ENCODE peak calls at places on chromosomes 5 and 9, in nine cellular contexts. U is A549, W is tibial nerve, Q is heart left ventricle, R is ovary, P is NB4, H is esophagus squamous epithelium, T is uterus, K is breast epithelium. M is an unnamed sample.

GRCh38 chr5:101424530-101425175 is 521.6 kb upstream of the ST8SIA4 start:
- DNase-seq in H (no peak), R (no peak), W (no peak), Q (no peak), K (no peak), U (no peak), P (no peak), T (no peak), M (no peak)

GRCh38 chr9:136910901-136911245 is 24.6 kb downstream of the TRAF2 start:
- DNase-seq in W (no peak), K (no peak), H (no peak), Q (no peak), R (no peak), P (no peak), T (no peak), U (peak), M (no peak)

GRCh38 chr5:180689071-180689694 is 39.8 kb upstream of the FLT4 start:
- DNase-seq in P (no peak), Q (no peak), W (no peak), U (no peak), T (no peak), K (no peak), R (no peak), H (no peak), M (no peak)

GRCh38 chr5:171272996-171273970 is 35.8 kb upstream of the TLX3 start:
- DNase-seq in R (no peak), T (no peak), Q (no peak), W (no peak), K (no peak), U (no peak), P (peak), H (no peak), M (no peak)

GRCh38 chr9:95197692-95198271 is 119.7 kb downstream of the FANCC start:
- DNase-seq in Q (no peak), W (no peak), T (no peak), U (no peak), K (peak), P (no peak), R (no peak), H (no peak), M (no peak)

GRCh38 chr5:87184544-87184943 is 83.1 kb upstream of the RASA1 start:
- DNase-seq in U (no peak), T (no peak), Q (no peak), H (no peak), W (no peak), R (no peak), P (no peak), K (no peak), M (no peak)

GRCh38 chr9:101796044-101796443 is 57.6 kb upstream of the GRIN3A start:
- DNase-seq in P (no peak), T (no peak), U (no peak), K (no peak), R (no peak), H (no peak), W (no peak), Q (no peak), M (no peak)

GRCh38 chr9:31394040-31394473 is 990.4 kb upstream of the ACO1 start:
- DNase-seq in P (no peak), K (no peak), Q (no peak), W (no peak), U (no peak), T (no peak), R (no peak), H (no peak), M (no peak)

GRCh38 chr5:128121679-128122078 is 38.1 kb downstream of the SLC12A2 start:
- DNase-seq in Q (no peak), H (no peak), U (no peak), K (peak), R (no peak), T (no peak), P (no peak), W (no peak), M (no peak)

GRCh38 chr5:6551287-6551954 is 81.4 kb downstream of the NSUN2 start:
- DNase-seq in K (no peak), P (no peak), H (no peak), W (no peak), T (no peak), U (no peak), Q (no peak), R (no peak), M (peak)

GRCh38 chr5:80871541-80871961 is 88.6 kb upstream of the RASGRF2 start:
- DNase-seq in T (no peak), U (peak), W (no peak), K (no peak), Q (no peak), R (no peak), P (no peak), H (no peak), M (no peak)

GRCh38 chr5:123496892-123497291 is 15.1 kb upstream of the CSNK1G3 start:
- DNase-seq in T (no peak), P (no peak), W (no peak), R (no peak), Q (no peak), K (no peak), U (no peak), H (no peak), M (no peak)

GRCh38 chr5:106843812-106844416 is 826.8 kb downstream of the EFNA5 start:
- DNase-seq in K (no peak), H (no peak), Q (no peak), T (no peak), R (no peak), U (peak), W (no peak), P (peak), M (no peak)

GRCh38 chr9:132075853-132076252 is 3.8 kb downstream of the MED27 start:
- DNase-seq in K (no peak), R (no peak), W (no peak), P (no peak), Q (no peak), U (no peak), H (no peak), T (no peak), M (no peak)

DNA sequence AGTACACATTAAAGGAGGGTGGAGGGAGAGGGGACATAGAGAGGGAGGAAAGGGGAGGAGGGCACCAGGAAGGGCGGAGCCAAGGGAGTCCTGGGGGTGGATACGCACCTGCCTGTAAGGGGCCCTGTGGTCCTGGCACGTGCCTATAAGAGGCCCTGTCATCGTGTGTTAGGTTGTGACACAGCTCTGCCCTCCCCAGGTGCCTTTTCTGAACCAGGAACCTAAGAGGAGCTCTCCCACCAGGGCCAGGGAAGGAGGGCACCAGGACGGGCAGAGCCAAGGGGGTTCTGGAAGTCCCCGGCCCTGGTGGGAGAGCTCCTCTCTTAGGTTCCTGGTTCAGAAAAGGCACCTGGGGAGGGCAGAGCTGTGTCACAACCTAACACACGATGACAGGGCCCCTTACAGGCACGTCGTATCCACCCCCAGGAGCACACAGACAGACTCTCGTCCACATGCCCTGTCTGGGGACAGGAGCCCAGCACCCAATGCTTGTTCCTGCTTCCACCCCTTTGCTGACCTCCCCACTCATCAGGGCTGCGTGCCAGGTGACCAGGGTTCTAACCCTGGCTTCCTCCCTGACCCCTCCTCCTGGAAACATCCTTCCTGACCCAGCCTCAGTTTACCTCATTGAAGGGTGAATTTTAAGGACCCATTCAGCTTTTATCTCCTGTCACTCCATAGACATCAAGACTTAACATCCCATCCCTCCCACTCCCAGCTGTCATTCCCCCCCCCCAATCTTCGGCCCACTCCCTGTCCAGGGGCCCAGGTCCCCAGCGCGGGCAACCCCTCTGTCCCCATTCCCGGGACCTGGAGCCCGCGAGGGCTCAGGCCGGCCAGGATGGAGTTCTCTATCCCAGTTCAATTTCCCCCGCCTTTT is 12.9 kb upstream of the OLFM1 start:
- DNase-seq in T (no peak), W (no peak), P (no peak), R (no peak), H (no peak), Q (peak), K (no peak), U (peak), M (peak)
- H3K4me3 ChIP-seq in T (peak), W (peak), P (no peak), R (peak), H (peak), Q (peak), K (peak), U (peak), M (no peak)

GRCh38 chr9:17609312-17610005 is 30.6 kb downstream of the SH3GL2 start:
- DNase-seq in R (no peak), U (no peak), T (no peak), P (no peak), H (no peak), W (no peak), K (no peak), Q (no peak), M (no peak)
- TF ChIP-seq POLR2A in R (no peak), U (no peak), T (no peak), P (no peak), H (no peak), W (no peak), K (no peak), Q (no peak), M (no peak)

GRCh38 chr5:59090323-59090722 is 507.4 kb downstream of the RAB3C start:
- DNase-seq in U (no peak), R (no peak), P (no peak), K (no peak), T (no peak), H (no peak), W (no peak), Q (no peak), M (no peak)

GRCh38 chr5:59091965-59092364 is 509.1 kb downstream of the RAB3C start:
- DNase-seq in U (no peak), W (no peak), K (no peak), Q (no peak), R (no peak), T (no peak), P (no peak), H (no peak), M (no peak)

GRCh38 chr5:59095480-59095879 is 512.6 kb downstream of the RAB3C start:
- DNase-seq in U (no peak), P (no peak), W (no peak), K (no peak), T (no peak), Q (no peak), H (no peak), R (no peak), M (no peak)

GRCh38 chr5:59093329-59093728 is 510.5 kb downstream of the RAB3C start:
- DNase-seq in H (no peak), W (no peak), T (no peak), P (peak), K (no peak), Q (no peak), R (no peak), U (no peak), M (no peak)

DNA sequence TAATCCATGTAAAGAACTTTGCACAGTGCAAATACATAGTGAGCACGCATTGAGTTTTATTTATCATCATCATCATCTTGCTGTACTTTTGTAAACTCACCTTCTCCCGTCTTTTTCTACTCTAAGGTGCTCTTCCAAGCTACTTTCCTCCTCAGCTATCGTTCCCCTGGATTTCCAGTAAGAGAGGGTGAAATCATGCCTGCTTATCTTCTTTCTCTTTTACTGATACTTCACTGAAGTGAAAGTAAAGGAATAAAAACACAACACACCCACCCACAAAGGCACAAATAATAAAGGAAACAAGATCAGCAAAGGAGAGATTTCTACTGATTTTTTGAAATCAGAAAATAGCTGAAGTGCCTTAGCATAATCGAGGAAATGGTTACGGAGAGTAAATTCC is 509.9 kb downstream of the RAB3C start:
- DNase-seq in W (no peak), Q (no peak), U (no peak), K (no peak), R (no peak), H (no peak), P (no peak), T (no peak), M (no peak)
- H3K4me3 ChIP-seq in W (peak), Q (peak), U (peak), K (peak), R (no peak), H (no peak), P (no peak), T (no peak), M (no peak)

DNA sequence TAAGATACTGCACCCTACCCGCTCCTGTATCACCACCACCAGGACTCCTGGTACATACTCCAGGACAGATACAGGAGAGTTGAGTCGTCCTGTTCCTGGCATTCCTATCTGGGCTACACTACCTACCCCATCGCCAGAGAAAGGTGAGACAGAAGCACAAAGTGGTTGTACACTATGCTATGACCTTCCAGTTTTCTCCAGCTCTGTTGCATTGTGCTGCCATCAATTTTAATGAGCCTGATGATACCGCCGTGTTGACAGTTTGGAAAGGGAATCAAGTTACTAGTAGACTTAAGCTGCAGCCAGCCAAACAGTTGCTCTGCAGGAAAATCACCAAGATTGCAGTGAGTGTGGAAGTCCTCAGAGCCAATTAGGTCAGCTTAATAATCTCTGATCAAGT is 35.2 kb downstream of the ANP32B start:
- DNase-seq in K (no peak), Q (no peak), R (no peak), W (no peak), H (no peak), P (no peak), U (no peak), T (no peak), M (peak)
- TF ChIP-seq POLR2A in K (no peak), Q (no peak), R (no peak), W (no peak), H (no peak), P (no peak), U (no peak), T (no peak), M (no peak)

DNA sequence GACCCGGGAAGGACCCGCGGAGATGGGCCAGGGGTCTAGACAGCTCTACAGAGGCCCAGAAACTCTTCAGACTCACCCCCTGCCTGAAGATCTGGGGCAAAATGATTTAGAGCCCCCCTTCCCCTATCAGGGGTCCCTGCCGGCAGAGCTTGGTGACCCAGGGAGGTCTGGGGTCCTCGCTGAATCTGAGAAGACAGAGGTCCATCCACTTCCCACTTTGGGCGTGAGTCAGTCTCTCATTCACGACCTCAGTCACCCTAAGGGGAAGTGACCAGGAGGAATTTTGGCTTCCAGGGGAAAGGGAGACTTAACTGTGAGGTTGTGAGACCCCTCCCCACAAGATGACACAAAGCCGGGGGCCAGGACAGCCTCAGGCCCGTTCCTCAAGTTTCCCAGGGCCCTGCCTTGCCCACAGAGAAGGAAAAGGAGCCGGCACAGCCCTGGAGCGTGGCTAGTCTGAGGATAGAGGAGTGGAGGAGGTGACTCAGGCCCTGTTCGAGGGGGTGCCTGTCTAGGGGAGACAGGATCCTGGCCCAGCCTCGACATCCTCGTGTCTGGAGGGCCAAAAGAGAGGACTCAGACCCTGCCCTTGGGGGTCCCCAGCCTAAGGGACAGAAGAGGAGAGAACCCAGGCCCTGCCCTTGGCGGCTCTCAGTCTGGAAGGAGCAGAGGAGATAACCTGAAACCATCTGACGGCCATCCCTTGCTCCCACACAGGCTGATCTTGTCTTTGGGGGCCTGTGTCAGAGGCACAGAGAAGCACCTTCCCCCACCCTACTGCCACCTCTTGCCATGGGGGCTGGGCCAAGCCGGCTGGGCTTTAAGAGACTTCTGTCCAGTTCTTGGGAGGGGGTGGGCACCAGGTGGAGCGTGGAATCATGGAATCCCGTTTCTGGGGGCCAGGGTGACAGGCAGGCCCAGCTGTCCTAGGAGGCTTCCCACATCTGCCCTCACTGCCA is 885 bp downstream of the PDLIM4 start:
- DNase-seq in H (no peak), K (peak), U (no peak), P (no peak), T (peak), W (peak), Q (no peak), R (peak), M (no peak)
- H3K4me3 ChIP-seq in H (peak), K (peak), U (no peak), P (no peak), T (peak), W (peak), Q (peak), R (peak), M (peak)

GRCh38 chr5:1494780-1495524 is 28.8 kb downstream of the LPCAT1 start:
- DNase-seq in T (no peak), H (peak), R (no peak), W (no peak), P (peak), U (no peak), K (no peak), Q (no peak), M (peak)
- TF ChIP-seq POLR2A in T (no peak), H (no peak), R (no peak), W (no peak), P (peak), U (no peak), K (no peak), Q (no peak), M (no peak)

GRCh38 chr9:110579763-110580255 is 268 bp upstream of the SVEP1 start:
- DNase-seq in R (no peak), K (no peak), H (no peak), W (peak), Q (no peak), T (peak), U (peak), P (no peak), M (peak)
- H3K4me3 ChIP-seq in R (peak), K (peak), H (peak), W (peak), Q (peak), T (peak), U (peak), P (no peak), M (peak)

GRCh38 chr9:121299467-121300282 is 31.7 kb downstream of the GSN start:
- DNase-seq in R (peak), P (no peak), U (no peak), T (peak), K (peak), W (peak), Q (peak), H (no peak), M (peak)
- TF ChIP-seq POLR2A in R (no peak), P (no peak), U (no peak), T (peak), K (no peak), W (peak), Q (no peak), H (no peak), M (no peak)

DNA sequence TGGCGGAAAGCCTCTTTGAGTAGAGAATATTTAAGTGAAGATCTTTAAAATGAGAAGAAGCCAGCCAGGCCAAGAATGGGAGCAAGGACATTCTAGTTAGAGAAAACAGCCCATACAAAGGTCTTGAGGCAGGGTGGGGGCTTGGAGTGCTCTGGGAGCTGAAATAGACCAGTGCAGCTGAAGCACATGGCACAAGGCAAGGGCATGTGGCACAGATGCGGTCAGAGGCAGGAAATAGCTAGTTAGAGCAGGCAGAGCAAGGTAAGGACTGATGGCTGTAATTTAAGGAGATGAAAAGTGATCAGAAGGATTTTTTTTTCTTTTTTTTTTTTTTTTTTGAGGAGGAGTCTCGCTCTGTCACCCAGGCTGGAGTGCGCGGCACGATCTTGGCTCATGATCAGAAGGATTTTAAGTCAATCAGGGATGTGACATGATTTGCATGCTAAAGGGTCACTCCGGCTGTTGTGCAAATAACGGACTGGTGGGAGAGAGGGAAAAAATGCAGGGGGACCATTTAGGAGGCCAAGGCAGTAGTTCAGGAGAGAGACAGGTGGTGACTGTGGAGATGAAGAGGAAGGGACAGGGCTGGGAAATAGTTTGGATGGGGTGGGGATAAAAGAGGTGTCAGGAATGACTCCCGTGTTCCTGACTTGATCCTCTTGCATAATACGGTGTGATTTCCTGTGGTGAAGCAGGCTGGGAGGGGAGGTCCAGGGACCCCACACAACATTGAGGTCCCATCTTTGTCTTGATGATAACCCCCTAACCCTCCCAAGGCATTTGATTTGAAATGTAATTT is 207.6 kb downstream of the HSPA4 start:
- DNase-seq in U (no peak), H (no peak), P (no peak), T (no peak), Q (no peak), R (no peak), W (no peak), K (no peak), M (no peak)
- H3K4me3 ChIP-seq in U (no peak), H (no peak), P (no peak), T (no peak), Q (no peak), R (no peak), W (no peak), K (no peak), M (no peak)

M was measured in lower leg skin.